ENCODE peak calls at places on chromosomes 5 and 9, in nine cellular contexts. F, R, S, X, B, Y, O, M and U are unnamed samples.

GRCh38 chr5:143509758-143510221 is 106.3 kb upstream of the NR3C1 start:
- DNase-seq in Y (no peak), M (no peak), F (no peak), S (no peak), O (peak), B (no peak), R (no peak), X (no peak), U (no peak)

GRCh38 chr5:140351609-140352334 is 5.4 kb upstream of the HBEGF start:
- DNase-seq in B (no peak), S (peak), F (no peak), M (no peak), X (peak), R (no peak), O (peak), Y (peak), U (no peak)

GRCh38 chr5:173671121-173671949 is 54.9 kb upstream of the BOD1 start:
- DNase-seq in M (peak), Y (no peak), O (no peak), F (no peak), B (peak), R (peak), S (no peak), X (peak), U (no peak)

GRCh38 chr9:129170229-129170628 is 7.8 kb downstream of the IER5L start:
- DNase-seq in R (no peak), F (no peak), Y (no peak), O (peak), B (no peak), X (peak), M (no peak), S (peak), U (no peak)

GRCh38 chr9:119375892-119376291 is 6.7 kb upstream of the BRINP1 start:
- DNase-seq in B (no peak), O (peak), S (no peak), Y (peak), F (no peak), X (peak), M (no peak), R (no peak), U (no peak)

GRCh38 chr9:28774433-28775029 is 1201.2 kb upstream of the C9orf72 start:
- DNase-seq in X (peak), F (no peak), Y (no peak), R (no peak), B (no peak), S (peak), M (no peak), O (peak), U (no peak)

GRCh38 chr5:37043693-37044092 is 167.1 kb downstream of the NIPBL start:
- DNase-seq in F (no peak), X (no peak), Y (no peak), M (no peak), B (no peak), R (no peak), O (peak), S (no peak), U (no peak)

GRCh38 chr9:78261403-78262001 is 25.6 kb downstream of the CEP78 start:
- DNase-seq in R (no peak), O (peak), B (no peak), S (peak), F (peak), X (peak), M (no peak), Y (no peak), U (no peak)

GRCh38 chr9:114347675-114348074 is 18.0 kb downstream of the ORM2 start:
- DNase-seq in O (no peak), R (no peak), M (no peak), X (no peak), Y (no peak), S (no peak), F (no peak), B (no peak), U (no peak)

GRCh38 chr5:23446436-23446835 is 61.0 kb upstream of the PRDM9 start:
- DNase-seq in M (no peak), O (no peak), Y (no peak), F (no peak), B (no peak), S (no peak), R (no peak), X (peak), U (no peak)

GRCh38 chr9:13386935-13387667 is 107.6 kb upstream of the MPDZ start:
- DNase-seq in R (no peak), O (no peak), X (peak), Y (no peak), F (peak), B (no peak), S (peak), M (no peak), U (no peak)

GRCh38 chr5:82815871-82816270 is 261.3 kb downstream of the TMEM167A start:
- DNase-seq in F (peak), R (no peak), S (no peak), B (no peak), M (no peak), Y (no peak), O (no peak), X (peak), U (no peak)

GRCh38 chr9:96646081-96646991 is 8.8 kb downstream of the PRXL2C start:
- DNase-seq in M (no peak), Y (no peak), O (no peak), X (peak), B (no peak), R (no peak), S (peak), F (peak), U (no peak)

GRCh38 chr5:10548418-10549122 is 15.3 kb upstream of the ANKRD33B start:
- DNase-seq in M (no peak), S (no peak), O (no peak), X (no peak), F (no peak), Y (no peak), R (no peak), B (no peak), U (no peak)

GRCh38 chr5:78554595-78554994 is 94.0 kb downstream of the LHFPL2 start:
- DNase-seq in B (no peak), R (no peak), S (no peak), F (no peak), X (no peak), Y (no peak), O (no peak), M (no peak), U (no peak)

GRCh38 chr5:3715048-3715447 is 119.4 kb downstream of the IRX1 start:
- DNase-seq in R (no peak), M (no peak), O (no peak), F (no peak), Y (no peak), X (no peak), B (peak), S (no peak), U (no peak)

DNA sequence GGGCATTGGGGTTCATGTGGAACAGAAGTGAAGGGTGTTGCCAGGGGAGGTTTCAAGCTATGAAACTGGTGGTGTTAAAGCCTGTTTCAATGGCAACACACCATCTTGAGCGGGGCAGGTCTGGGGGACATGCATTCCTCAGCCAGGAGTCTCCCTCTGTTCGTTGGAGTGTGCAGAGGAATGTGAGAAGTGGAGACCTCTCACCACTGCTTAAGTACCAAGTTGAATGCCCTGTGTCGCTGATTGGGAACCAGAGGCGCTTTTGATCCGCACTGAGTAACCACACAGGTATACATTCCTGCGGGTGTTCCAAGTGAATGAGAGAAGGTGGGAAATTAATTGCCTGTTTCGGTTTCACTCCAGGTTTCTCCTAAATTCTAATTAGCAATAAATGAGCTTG is 99.4 kb downstream of the LIX1 start:
- DNase-seq in Y (no peak), O (no peak), B (no peak), S (no peak), M (no peak), F (no peak), R (no peak), X (peak), U (no peak)
- TF ChIP-seq CTCF in Y (no peak), O (no peak), B (no peak), S (no peak), M (no peak), F (no peak), R (no peak), X (no peak), U (no peak)

GRCh38 chr5:66529182-66529581 is 67.0 kb upstream of the MAST4 start:
- DNase-seq in Y (peak), R (no peak), F (no peak), X (no peak), O (no peak), M (no peak), B (no peak), S (no peak), U (no peak)
- TF ChIP-seq CTCF in Y (no peak), R (no peak), F (no peak), X (no peak), O (no peak), M (no peak), B (no peak), S (no peak), U (no peak)

GRCh38 chr5:72314571-72315172 is 5.4 kb downstream of the MRPS27 start:
- DNase-seq in X (peak), M (no peak), O (no peak), B (no peak), Y (no peak), R (peak), F (no peak), S (peak), U (no peak)
- TF ChIP-seq CTCF in X (peak), M (peak), O (no peak), B (peak), Y (no peak), R (peak), F (peak), S (peak), U (no peak)

GRCh38 chr9:111974092-111974681 is 77.6 kb downstream of the UGCG start:
- DNase-seq in Y (no peak), M (no peak), B (no peak), O (no peak), S (peak), R (no peak), F (no peak), X (peak), U (no peak)

GRCh38 chr9:111979561-111979960 is 82.9 kb downstream of the UGCG start:
- DNase-seq in S (no peak), M (no peak), F (no peak), Y (no peak), O (no peak), X (no peak), B (no peak), R (no peak), U (no peak)

GRCh38 chr9:111980398-111980797 is 83.8 kb downstream of the UGCG start:
- DNase-seq in Y (no peak), S (no peak), X (no peak), R (no peak), B (no peak), M (no peak), F (no peak), O (no peak), U (no peak)

GRCh38 chr9:111978616-111979015 is 82.0 kb downstream of the UGCG start:
- DNase-seq in M (no peak), S (no peak), Y (no peak), R (no peak), O (no peak), B (no peak), F (no peak), X (no peak), U (no peak)

GRCh38 chr9:111975709-111976108 is 79.1 kb downstream of the UGCG start:
- DNase-seq in R (peak), M (no peak), B (peak), S (no peak), O (peak), Y (no peak), X (no peak), F (no peak), U (no peak)
- TF ChIP-seq CTCF in R (peak), M (no peak), B (peak), S (no peak), O (peak), Y (no peak), X (no peak), F (no peak), U (no peak)

GRCh38 chr9:121574771-121575519 is 75.3 kb upstream of the GGTA1 start:
- DNase-seq in X (no peak), Y (no peak), B (no peak), S (no peak), R (no peak), M (no peak), F (no peak), O (no peak), U (no peak)

GRCh38 chr9:121572581-121572980 is 72.9 kb upstream of the GGTA1 start:
- DNase-seq in S (no peak), R (no peak), O (no peak), X (no peak), M (no peak), F (no peak), B (no peak), Y (no peak), U (no peak)

GRCh38 chr9:121577201-121577600 is 74.2 kb upstream of the DAB2IP start:
- DNase-seq in R (no peak), O (no peak), S (no peak), X (no peak), F (no peak), B (peak), M (no peak), Y (no peak), U (no peak)

GRCh38 chr9:121576281-121577075 is 75.0 kb upstream of the DAB2IP start:
- DNase-seq in S (no peak), B (no peak), M (no peak), R (no peak), Y (no peak), O (no peak), X (no peak), F (no peak), U (no peak)

GRCh38 chr9:121573717-121574485 is 74.3 kb upstream of the GGTA1 start:
- DNase-seq in F (no peak), S (no peak), R (no peak), M (no peak), B (no peak), O (no peak), Y (no peak), X (no peak), U (no peak)
- TF ChIP-seq CTCF in F (no peak), S (no peak), R (no peak), M (no peak), B (peak), O (no peak), Y (no peak), X (no peak), U (no peak)

GRCh38 chr5:57097526-57097925 is 76.3 kb upstream of the GPBP1 start:
- DNase-seq in Y (no peak), M (no peak), X (no peak), O (no peak), B (no peak), F (no peak), S (no peak), R (no peak), U (no peak)

DNA sequence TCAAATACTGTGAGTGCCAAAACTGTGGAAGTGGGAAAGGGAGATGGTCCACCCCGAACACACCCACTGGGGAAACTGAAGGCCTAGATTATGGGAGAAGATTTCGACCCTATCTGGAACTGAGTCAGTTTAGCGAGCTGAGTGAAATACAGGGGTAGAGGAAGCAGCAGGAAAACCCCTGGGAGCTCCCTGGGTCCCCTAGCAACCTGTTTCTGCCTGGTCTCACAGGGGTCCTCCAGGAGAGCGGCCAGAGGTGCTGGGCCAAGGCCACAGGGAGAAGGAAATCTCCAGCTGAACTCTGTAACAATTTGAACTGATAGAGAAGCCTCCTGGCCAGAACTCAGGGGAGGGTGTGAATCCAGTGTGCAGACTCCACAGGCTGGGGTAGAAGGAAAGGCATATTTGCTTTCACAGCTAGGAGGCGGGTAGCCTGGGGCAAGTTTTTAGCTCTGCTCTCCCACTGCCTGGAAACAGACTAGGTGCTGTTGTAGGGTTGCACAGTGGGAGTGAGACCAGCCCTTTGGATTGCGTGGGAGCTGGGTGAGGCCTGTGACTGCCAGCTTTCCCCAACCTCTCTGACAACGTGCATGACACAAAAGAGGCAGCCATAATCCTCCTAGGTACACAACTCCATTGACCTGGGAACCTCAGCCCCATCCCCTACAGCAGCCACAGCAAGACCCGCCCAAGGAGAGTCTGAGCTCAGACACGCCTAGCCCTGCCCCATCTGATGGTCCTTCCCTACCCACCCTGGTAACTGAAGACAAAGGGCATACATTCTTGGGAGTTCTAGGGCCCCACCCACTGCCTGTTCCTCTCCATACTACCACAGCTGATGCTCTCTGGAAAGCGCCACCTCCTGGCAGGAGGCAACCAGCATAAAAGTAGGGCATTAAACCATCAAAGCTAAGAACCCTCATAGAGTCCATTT is 78.8 kb upstream of the GPBP1 start:
- DNase-seq in Y (peak), R (no peak), X (no peak), S (no peak), F (no peak), M (no peak), O (peak), B (no peak), U (no peak)
- TF ChIP-seq CTCF in Y (no peak), R (no peak), X (peak), S (no peak), F (peak), M (no peak), O (no peak), B (peak), U (no peak)

GRCh38 chr5:168929656-168930055 is 350.5 kb upstream of the PANK3 start:
- DNase-seq in O (no peak), B (no peak), X (no peak), R (no peak), F (no peak), S (no peak), M (no peak), Y (no peak), U (no peak)
- TF ChIP-seq CTCF in O (no peak), B (no peak), X (no peak), R (no peak), F (no peak), S (no peak), M (no peak), Y (no peak), U (no peak)

GRCh38 chr5:151448038-151448985 is 909 bp downstream of the SLC36A1 start:
- DNase-seq in R (peak), M (no peak), Y (peak), B (no peak), O (peak), S (no peak), X (peak), F (no peak), U (no peak)
- TF ChIP-seq CTCF in R (no peak), M (no peak), Y (no peak), B (no peak), O (peak), S (no peak), X (peak), F (peak), U (no peak)

GRCh38 chr5:88190106-88190834 is 78.4 kb downstream of the TMEM161B start:
- DNase-seq in M (no peak), S (no peak), R (peak), B (no peak), X (no peak), F (no peak), O (peak), Y (no peak), U (no peak)
- TF ChIP-seq CTCF in M (no peak), S (no peak), R (no peak), B (no peak), X (no peak), F (no peak), O (no peak), Y (no peak), U (no peak)